ENCODE peak calls at places on chromosomes 11 and 22, in ten cellular contexts. I is EH, U is GM23248, J is NCI-H1694 treated with DMSO at 0.1 percent for 48 hours, Y is NCI-H1092 treated with DMSO at 0.1 percent for 48 hours, Q is Peyer's patch, C is lower lobe of right lung, D is kidney tubule cell, F is body of pancreas, X is HCT116. M is an unnamed sample.

GRCh38 chr11:1882265-1883238 is 9.1 kb downstream of the PRR33 start:
- DNase-seq in I (peak), U (peak), J (no peak), Y (peak), Q (peak), C (peak), D (peak), F (peak), X (peak), M (peak)

GRCh38 chr22:26322179-26322905 is 106.7 kb upstream of the ASPHD2 start:
- DNase-seq in I (peak), U (peak), J (no peak), Y (no peak), Q (no peak), C (no peak), D (peak), F (no peak), X (peak), M (peak)

GRCh38 chr22:33350961-33351360 is 292.8 kb upstream of the SYN3 start:
- DNase-seq in I (no peak), U (no peak), J (no peak), Y (no peak), Q (no peak), C (no peak), D (peak), F (no peak), X (no peak), M (no peak)

GRCh38 chr22:45268167-45268957 is 16.4 kb upstream of the UPK3A start:
- DNase-seq in I (peak), U (peak), J (peak), Y (peak), Q (no peak), C (no peak), D (no peak), F (peak), X (no peak), M (no peak)

GRCh38 chr22:35114296-35114980 is 48.5 kb downstream of the ISX start:
- DNase-seq in I (no peak), U (no peak), J (no peak), Y (no peak), Q (no peak), C (no peak), D (no peak), F (no peak), X (no peak), M (no peak)

GRCh38 chr11:62108017-62108750 is 15.6 kb upstream of the INCENP start:
- DNase-seq in I (peak), U (peak), J (peak), Y (peak), Q (no peak), C (no peak), D (peak), F (peak), X (peak), M (no peak)

GRCh38 chr22:42116848-42117424 is 13.7 kb downstream of the CYP2D6 start:
- DNase-seq in I (no peak), U (no peak), J (no peak), Y (no peak), Q (no peak), C (peak), D (peak), F (peak), X (no peak), M (no peak)

GRCh38 chr11:117187799-117188481 is 9.4 kb downstream of the SIDT2 start:
- DNase-seq in I (no peak), U (no peak), J (no peak), Y (no peak), Q (no peak), C (peak), D (no peak), F (peak), X (no peak), M (peak)

GRCh38 chr11:112507281-112507680 is 246.6 kb upstream of the PLET1 start:
- DNase-seq in I (peak), U (no peak), J (no peak), Y (no peak), Q (no peak), C (no peak), D (no peak), F (no peak), X (no peak), M (no peak)